ENCODE peak calls at places on chromosome 3, in ten cellular contexts. E is hepatocyte, R is lower lobe of right lung, A is RWPE1, S is Caco-2, D is cardiac fibroblast, X is upper lobe of left lung, L is choroid plexus epithelial cell, F is heart right ventricle, P is uterus. I is an unnamed sample.

GRCh38 chr3:117962750-117963149 is 1071.9 kb downstream of the IGSF11 start:
- DNase-seq in L (no peak), S (no peak), P (no peak), F (no peak), A (no peak), X (no peak), E (no peak), R (no peak), D (peak; percentile 8), I (no peak)

GRCh38 chr3:138389841-138390581 is 41.6 kb downstream of the MRAS start:
- DNase-seq in X (no peak), L (peak; percentile 96), R (no peak), D (peak; percentile 94), E (peak; percentile 70), S (peak; percentile 53), F (peak; percentile 54), P (peak; percentile 82), A (peak; percentile 91), I (no peak)

GRCh38 chr3:492586-493296 is 296.2 kb downstream of the CHL1 start:
- DNase-seq in S (no peak), R (no peak), X (no peak), P (no peak), D (no peak), E (peak; percentile 35), A (no peak), F (no peak), L (no peak), I (no peak)

GRCh38 chr3:10621749-10622148 is 116.4 kb upstream of the ATP2B2 start:
- DNase-seq in D (no peak), X (no peak), F (no peak), E (no peak), S (no peak), P (no peak), A (no peak), L (no peak), R (no peak), I (no peak)

GRCh38 chr3:102142379-102143058 is 292.3 kb upstream of the ZPLD1 start:
- DNase-seq in E (no peak), A (no peak), F (peak; percentile 10), L (peak; percentile 41), X (no peak), S (no peak), R (no peak), D (peak; percentile 49), P (no peak), I (no peak)

GRCh38 chr3:132593950-132594328 is 3.1 kb upstream of the ACKR4 start:
- DNase-seq in R (no peak), D (peak; percentile 82), A (peak; percentile 69), P (no peak), E (no peak), S (no peak), X (no peak), F (no peak), L (peak; percentile 67), I (no peak)

GRCh38 chr3:114872056-114872455 is 275.0 kb downstream of the ZBTB20 start:
- DNase-seq in L (peak; percentile 36), A (no peak), P (no peak), R (no peak), D (no peak), X (no peak), F (no peak), E (no peak), S (no peak), I (no peak)

GRCh38 chr3:197306374-197307086 is 8.1 kb upstream of the DLG1 start:
- DNase-seq in P (no peak), S (peak; percentile 48), R (no peak), F (no peak), X (no peak), E (peak; percentile 35), L (peak; percentile 94), A (peak; percentile 69), D (peak; percentile 91), I (no peak)

DNA sequence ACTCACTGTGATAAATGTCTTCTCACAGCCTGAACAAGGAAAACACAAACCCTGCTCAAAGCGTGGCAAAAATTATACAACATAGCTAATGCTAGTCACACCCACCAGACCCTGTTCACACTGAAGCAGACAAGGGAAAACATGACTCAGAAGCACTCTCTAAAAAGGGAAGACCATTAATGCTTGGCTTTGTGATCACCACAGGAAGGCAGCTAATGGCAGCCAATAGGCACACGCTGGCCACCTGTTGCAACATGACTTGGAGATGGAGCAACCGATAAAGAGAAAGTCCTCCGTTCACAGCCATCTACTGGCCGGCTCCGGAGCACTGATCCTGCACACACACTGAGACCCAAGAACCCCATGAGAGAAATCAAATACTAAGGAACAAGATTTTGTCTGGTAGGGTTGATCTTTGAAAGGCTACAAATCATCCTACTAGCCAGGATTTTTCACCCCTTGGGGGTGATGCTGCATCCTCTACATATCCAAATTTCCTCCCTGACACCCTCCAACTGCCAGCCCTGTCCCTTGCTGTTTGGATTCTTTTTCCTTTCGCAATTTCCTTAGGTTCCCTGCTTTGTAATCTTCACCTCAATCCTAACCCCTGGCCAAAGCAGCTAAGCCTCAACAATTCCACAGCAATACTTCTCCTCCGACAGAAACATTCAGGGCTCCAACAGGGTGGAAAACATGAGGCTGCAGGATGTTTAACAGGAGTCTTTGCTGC is 3.2 kb downstream of the ZXDC start:
- DNase-seq in F (no peak), S (peak; percentile 44), L (peak; percentile 92), E (peak; percentile 86), X (peak; percentile 93), R (peak; percentile 88), D (peak; percentile 87), P (peak; percentile 62), A (peak; percentile 96), I (peak; percentile 41)
- TF ChIP-seq CTCF in F (no peak), S (no peak), L (peak; percentile 30), E (no peak), X (no peak), R (no peak), D (no peak), P (no peak), A (peak; percentile 20), I (no peak)

GRCh38 chr3:16928386-16929132 is 43.8 kb downstream of the PLCL2 start:
- DNase-seq in R (no peak), X (no peak), P (no peak), E (no peak), L (peak; percentile 16), F (no peak), S (no peak), D (no peak), A (no peak), I (no peak)

GRCh38 chr3:16923112-16923511 is 38.4 kb downstream of the PLCL2 start:
- DNase-seq in D (no peak), L (no peak), E (no peak), F (no peak), A (no peak), S (no peak), X (no peak), R (no peak), P (no peak), I (no peak)

GRCh38 chr3:16932877-16933276 is 48.1 kb downstream of the PLCL2 start:
- DNase-seq in E (no peak), L (no peak), A (no peak), X (no peak), F (no peak), R (no peak), S (no peak), D (no peak), P (no peak), I (no peak)

DNA sequence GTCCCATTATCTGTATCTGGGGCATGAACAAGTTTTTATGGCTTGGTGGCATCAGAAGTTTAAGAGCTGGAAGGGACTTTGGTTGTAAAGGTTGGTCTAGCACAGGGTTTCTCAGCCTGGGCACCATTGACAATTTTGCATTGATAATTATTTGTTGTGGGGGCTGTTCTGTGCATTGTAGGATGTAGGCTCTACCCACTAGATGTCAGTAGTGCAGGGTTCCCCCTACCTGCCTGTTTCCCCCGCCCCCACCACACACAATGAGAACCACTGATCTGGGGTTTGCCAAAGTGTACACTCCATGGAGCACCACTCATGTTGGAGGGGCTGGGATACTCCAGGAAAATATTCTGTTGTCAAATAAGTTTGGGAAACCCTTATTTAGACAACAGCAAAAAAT is 42.7 kb downstream of the PLCL2 start:
- DNase-seq in S (peak; percentile 5), X (no peak), L (no peak), D (no peak), P (no peak), E (no peak), A (no peak), F (no peak), R (no peak), I (no peak)
- TF ChIP-seq CTCF in S (no peak), X (no peak), L (no peak), D (no peak), P (no peak), E (no peak), A (no peak), F (no peak), R (no peak), I (no peak)

DNA sequence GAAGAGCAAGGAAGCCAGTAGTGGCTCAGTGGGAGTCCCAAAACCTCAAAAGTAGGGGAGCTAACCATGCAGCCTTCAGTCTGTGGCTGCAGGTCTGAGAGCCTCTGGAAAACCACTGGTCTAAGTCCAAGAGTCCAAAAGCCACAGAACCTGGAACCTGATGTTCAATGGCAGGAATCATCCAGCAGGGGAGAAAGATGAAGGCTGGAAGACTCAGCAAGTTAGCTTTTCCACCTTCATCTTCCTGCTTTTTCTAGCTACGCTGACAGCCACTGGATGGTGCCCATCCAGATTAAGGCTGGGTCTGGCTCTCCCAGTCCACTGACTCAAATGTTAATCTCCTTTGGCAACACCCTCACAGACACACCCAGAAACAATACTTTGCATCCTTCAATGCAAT is 626.3 kb downstream of the NAALADL2 start:
- DNase-seq in E (no peak), F (no peak), D (no peak), L (no peak), A (no peak), R (no peak), S (no peak), P (no peak), X (no peak), I (no peak)
- TF ChIP-seq CTCF in E (no peak), F (no peak), D (no peak), L (no peak), A (no peak), R (no peak), S (no peak), P (no peak), X (no peak), I (no peak)

GRCh38 chr3:4271834-4272233 is 31.3 kb upstream of the SETMAR start:
- DNase-seq in D (peak; percentile 52), R (no peak), E (peak; percentile 69), A (peak; percentile 8), S (peak; percentile 21), F (no peak), P (no peak), X (no peak), L (peak; percentile 68), I (no peak)
- TF ChIP-seq CTCF in D (peak; percentile 33), R (peak; percentile 44), E (peak; percentile 80), A (peak; percentile 16), S (peak; percentile 65), F (peak; percentile 54), P (peak; percentile 10), X (no peak), L (peak; percentile 51), I (no peak)

DNA sequence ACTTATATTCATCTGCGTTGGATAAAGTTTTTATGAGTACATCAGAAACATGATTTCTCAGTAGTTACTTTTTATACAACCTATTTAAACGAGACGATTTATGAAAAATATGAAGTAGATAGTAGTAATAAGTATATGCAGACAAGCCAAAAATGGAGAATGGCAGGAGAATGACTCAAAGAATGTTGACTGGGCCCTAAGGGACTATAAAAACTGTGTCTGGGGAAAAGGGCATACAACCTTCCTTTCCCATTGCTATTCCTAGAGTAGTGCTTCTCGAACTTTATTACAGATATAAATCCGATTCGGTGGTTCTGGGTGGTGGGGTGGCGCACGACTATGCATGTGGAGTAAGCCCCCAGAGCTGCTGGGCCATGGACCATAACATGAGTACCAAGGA is 558.5 kb downstream of the FOXP1 start:
- DNase-seq in S (no peak), F (no peak), R (no peak), L (no peak), D (peak; percentile 58), P (no peak), A (no peak), E (no peak), X (no peak), I (no peak)
- TF ChIP-seq CTCF in S (no peak), F (no peak), R (no peak), L (no peak), D (no peak), P (no peak), A (no peak), E (no peak), X (no peak), I (no peak)

I was measured in omental fat pad.